ENCODE peak calls at places on chromosomes 2 and 18, in nine cellular contexts. H is SK-MEL-5; R is thyroid gland; L is AML-193; T is uterus; A is left lobe of liver; I is GM23248; C is GM18507; W is activated naive CD8-positive, alpha-beta T cell treated with anti-CD3 and anti-CD28 coated beads, Interleukin-2, amount 50 U/mL, for 24 hours. E is an unnamed sample.

GRCh38 chr2:162092656-162093556 is 18.9 kb upstream of the DPP4 start:
- DNase-seq in C (no peak), I (peak), L (peak), A (no peak), H (no peak), T (peak), W (no peak), R (no peak), E (no peak)

GRCh38 chr18:77087391-77088141 is 45.0 kb downstream of the MBP start:
- DNase-seq in A (no peak), T (peak), R (peak), I (peak), L (no peak), H (no peak), W (no peak), C (no peak), E (peak)

GRCh38 chr18:48801728-48802542 is 148.8 kb downstream of the SMAD7 start:
- DNase-seq in W (no peak), C (no peak), L (no peak), I (no peak), T (peak), R (no peak), A (peak), H (no peak), E (peak)

GRCh38 chr2:3408781-3409180 is 29.3 kb downstream of the TRAPPC12 start:
- DNase-seq in T (no peak), C (no peak), I (no peak), A (no peak), R (no peak), W (no peak), H (no peak), L (no peak), E (no peak)

GRCh38 chr2:35522434-35522833 is 833.1 kb upstream of the CRIM1 start:
- DNase-seq in I (no peak), H (no peak), W (no peak), A (no peak), C (no peak), R (no peak), T (no peak), L (no peak), E (no peak)

GRCh38 chr2:149041482-149041881 is 3.0 kb downstream of the LYPD6B start:
- DNase-seq in R (no peak), T (no peak), A (no peak), L (no peak), I (no peak), C (no peak), W (no peak), H (no peak), E (no peak)

GRCh38 chr18:63883617-63884016 is 3.9 kb upstream of the SERPINB2 start:
- DNase-seq in I (peak), R (no peak), A (no peak), L (no peak), C (no peak), H (no peak), T (no peak), W (no peak), E (no peak)

GRCh38 chr18:3332376-3332775 is 70.4 kb downstream of the MYL12B start:
- DNase-seq in T (no peak), R (no peak), A (no peak), C (no peak), H (no peak), I (peak), L (no peak), W (no peak), E (no peak)

GRCh38 chr2:225122007-225122406 is 79.7 kb upstream of the DOCK10 start:
- DNase-seq in L (no peak), W (no peak), C (no peak), A (no peak), R (no peak), T (no peak), H (no peak), I (no peak), E (no peak)

GRCh38 chr18:3103576-3103975 is 90.6 kb upstream of the LPIN2 start:
- DNase-seq in C (no peak), L (no peak), R (no peak), T (no peak), H (no peak), I (peak), A (no peak), W (no peak), E (no peak)

GRCh38 chr18:45050712-45051639 is 370.3 kb downstream of the SETBP1 start:
- DNase-seq in H (peak), A (no peak), W (no peak), C (no peak), T (no peak), R (no peak), I (peak), L (no peak), E (no peak)

GRCh38 chr2:8457092-8457481 is 224.8 kb upstream of the ID2 start:
- DNase-seq in H (no peak), R (no peak), I (no peak), C (no peak), T (no peak), A (peak), W (no peak), L (no peak), E (no peak)

GRCh38 chr2:183070942-183071844 is 7.4 kb upstream of the DUSP19 start:
- DNase-seq in I (peak), W (no peak), A (no peak), L (no peak), C (no peak), H (peak), T (no peak), R (peak), E (no peak)

GRCh38 chr18:10139783-10140410 is 226.1 kb downstream of the VAPA start:
- DNase-seq in A (no peak), R (no peak), C (no peak), I (peak), T (no peak), H (no peak), W (no peak), L (no peak), E (no peak)

GRCh38 chr18:76610933-76611749 is 116.1 kb upstream of the ZNF516 start:
- DNase-seq in W (no peak), H (no peak), R (peak), L (no peak), T (no peak), I (peak), A (peak), C (no peak), E (no peak)

GRCh38 chr18:9630444-9630843 is 16.1 kb upstream of the PPP4R1 start:
- DNase-seq in I (no peak), R (no peak), A (no peak), L (no peak), H (no peak), C (no peak), T (no peak), W (no peak), E (no peak)

GRCh38 chr2:82089518-82089917 is 1785.0 kb upstream of the LRRTM1 start:
- DNase-seq in A (no peak), W (no peak), L (no peak), H (no peak), C (no peak), R (no peak), I (no peak), T (no peak), E (no peak)

GRCh38 chr2:225326969-225327368 is 72.5 kb upstream of the NYAP2 start:
- DNase-seq in C (no peak), H (no peak), I (no peak), R (no peak), W (no peak), A (no peak), L (no peak), T (no peak), E (no peak)

GRCh38 chr18:78831603-78832002 is 148.0 kb upstream of the SALL3 start:
- DNase-seq in H (no peak), A (no peak), T (no peak), W (no peak), R (no peak), I (no peak), C (no peak), L (no peak), E (no peak)

GRCh38 chr2:101440127-101440738 is 34.7 kb downstream of the RFX8 start:
- DNase-seq in T (no peak), A (no peak), H (no peak), R (peak), W (no peak), C (no peak), I (no peak), L (no peak), E (no peak)

GRCh38 chr2:222835142-222835822 is 25.6 kb upstream of the ACSL3 start:
- DNase-seq in I (peak), H (no peak), L (no peak), C (no peak), W (no peak), R (peak), A (no peak), T (no peak), E (no peak)

GRCh38 chr2:10170256-10170655 is 47.7 kb downstream of the RRM2 start:
- DNase-seq in W (no peak), T (peak), I (peak), C (no peak), H (peak), A (no peak), L (no peak), R (no peak), E (no peak)

GRCh38 chr2:190809876-190810525 is 70.6 kb upstream of the GLS start:
- DNase-seq in R (no peak), I (no peak), L (no peak), T (no peak), A (no peak), H (no peak), W (no peak), C (no peak), E (no peak)

GRCh38 chr18:8661754-8662573 is 43.4 kb upstream of the MTCL1 start:
- DNase-seq in C (no peak), W (no peak), T (no peak), L (no peak), H (no peak), R (no peak), A (no peak), I (peak), E (no peak)